ENCODE peak calls at places on chromosomes 1 and 21, in six cellular contexts. L is HCT116; X is pancreas; V is H1; O is CD8-positive, alpha-beta T cell; S is thoracic aorta. Z is an unnamed sample.

GRCh38 chr1:21251773-21252471 is 38.3 kb downstream of the ECE1 start:
- DNase-seq in V (no peak), S (peak; percentile 84), L (peak; percentile 62), X (no peak), O (no peak), Z (no peak)

GRCh38 chr21:34734696-34735095 is 65.9 kb downstream of the CLIC6 start:
- DNase-seq in S (no peak), L (no peak), X (no peak), V (no peak), O (no peak), Z (no peak)

GRCh38 chr1:81128079-81128478 is 672.7 kb upstream of the ADGRL2 start:
- DNase-seq in O (no peak), V (no peak), X (no peak), S (no peak), L (no peak), Z (no peak)

GRCh38 chr1:155636397-155637153 is 26.6 kb downstream of the MSTO1 start:
- DNase-seq in L (no peak), V (no peak), O (no peak), X (no peak), S (no peak), Z (no peak)

GRCh38 chr1:58592521-58593134 is 15.6 kb upstream of the TACSTD2 start:
- DNase-seq in L (no peak), S (peak; percentile 57), O (no peak), V (no peak), X (peak; percentile 95), Z (no peak)

GRCh38 chr1:41735587-41736290 is 183.0 kb downstream of the HIVEP3 start:
- DNase-seq in X (no peak), S (no peak), V (no peak), L (no peak), O (no peak), Z (peak; percentile 69)

GRCh38 chr1:65762081-65762862 is 30.4 kb upstream of the PDE4B start:
- DNase-seq in V (no peak), X (no peak), L (no peak), O (no peak), S (no peak), Z (no peak)

GRCh38 chr1:154264454-154264853 is 8.0 kb upstream of the HAX1 start:
- DNase-seq in X (no peak), O (no peak), S (no peak), L (no peak), V (no peak), Z (no peak)

GRCh38 chr1:67710417-67710816 is 25.4 kb downstream of the GADD45A start:
- DNase-seq in O (no peak), X (no peak), L (no peak), V (no peak), S (peak; percentile 70), Z (no peak)

GRCh38 chr1:17569200-17570139 is 30.0 kb downstream of the ARHGEF10L start:
- DNase-seq in L (peak; percentile 58), S (peak; percentile 89), O (no peak), X (no peak), V (no peak), Z (peak; percentile 54)

GRCh38 chr1:112575154-112575804 is 43.7 kb downstream of the ST7L start:
- DNase-seq in L (peak; percentile 69), X (no peak), V (no peak), S (no peak), O (no peak), Z (no peak)

GRCh38 chr1:23452011-23452411 is 27.5 kb upstream of the TCEA3 start:
- DNase-seq in X (peak; percentile 95), O (peak; percentile 36), L (peak; percentile 24), V (no peak), S (no peak), Z (no peak)

GRCh38 chr1:151851886-151852285 is 1.6 kb downstream of the THEM5 start:
- DNase-seq in V (no peak), O (no peak), L (no peak), S (no peak), X (no peak), Z (no peak)

GRCh38 chr1:70706381-70707173 is 295.5 kb downstream of the CTH start:
- DNase-seq in O (no peak), X (peak; percentile 14), S (no peak), L (no peak), V (peak; percentile 10), Z (no peak)

GRCh38 chr1:72724951-72725863 is 442.9 kb upstream of the NEGR1 start:
- DNase-seq in O (no peak), L (no peak), X (peak; percentile 51), S (no peak), V (peak; percentile 54), Z (no peak)

GRCh38 chr1:115118596-115118995 is 29.3 kb upstream of the TSPAN2 start:
- DNase-seq in X (no peak), S (no peak), L (no peak), O (no peak), V (no peak), Z (no peak)

GRCh38 chr1:201954263-201955008 is 867 bp upstream of the TIMM17A start:
- DNase-seq in S (no peak), X (no peak), O (no peak), V (no peak), L (no peak), Z (no peak)

GRCh38 chr21:31684918-31685317 is 25.4 kb downstream of the SOD1 start:
- DNase-seq in S (no peak), L (no peak), X (no peak), V (no peak), O (no peak), Z (no peak)

GRCh38 chr21:31683029-31683428 is 23.5 kb downstream of the SOD1 start:
- DNase-seq in X (no peak), V (no peak), O (no peak), L (no peak), S (no peak), Z (no peak)

GRCh38 chr21:31678478-31678877 is 19.0 kb downstream of the SOD1 start:
- DNase-seq in X (no peak), V (no peak), L (no peak), S (no peak), O (no peak), Z (no peak)

GRCh38 chr21:31686272-31686913 is 26.9 kb downstream of the SOD1 start:
- DNase-seq in X (no peak), V (no peak), L (no peak), S (no peak), O (no peak), Z (no peak)

DNA sequence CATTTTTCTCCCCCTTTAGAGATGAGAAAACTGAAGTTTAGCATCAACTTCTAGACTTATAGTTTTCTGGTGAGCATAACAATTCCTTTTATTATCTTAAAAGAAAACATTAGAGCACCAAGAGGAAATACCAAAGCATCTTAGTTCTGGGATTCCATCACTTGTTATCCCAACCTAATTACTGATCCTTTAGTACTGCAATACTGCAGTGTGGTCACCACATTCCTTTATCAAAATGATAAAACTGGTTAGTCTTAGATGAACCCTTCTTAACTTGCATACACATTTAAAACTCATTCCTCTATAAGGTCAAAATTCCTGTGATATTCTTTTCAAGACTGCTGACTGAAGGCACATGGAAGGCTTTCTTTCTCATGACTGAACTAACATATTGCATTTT is 23.1 kb downstream of the SOD1 start:
- DNase-seq in O (no peak), X (no peak), S (no peak), L (no peak), V (no peak), Z (no peak)
- TF ChIP-seq CTCF in O (no peak), X (no peak), S (no peak), L (no peak), V (no peak), Z (no peak)

DNA sequence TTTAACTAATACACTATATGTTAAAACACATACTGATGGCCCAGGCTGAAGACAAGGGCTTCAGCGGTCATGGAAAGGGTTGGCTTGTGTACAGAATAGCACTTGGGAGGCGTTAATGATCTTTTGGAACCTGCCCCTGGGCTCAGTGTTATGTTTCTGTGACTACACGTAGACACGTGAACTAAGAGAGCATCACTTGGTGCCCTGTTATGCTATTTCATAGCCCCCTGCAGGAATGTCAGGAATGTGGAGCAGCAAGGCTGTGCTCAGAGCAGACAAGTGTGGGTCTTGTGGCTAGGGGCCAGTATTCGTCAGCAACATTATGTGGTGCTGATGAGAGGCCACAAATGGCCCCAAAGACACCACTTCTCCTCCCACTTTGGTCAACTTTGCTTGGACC is 132.4 kb downstream of the MAP3K21 start:
- DNase-seq in L (no peak), V (no peak), S (no peak), O (no peak), X (no peak), Z (no peak)
- H3K27ac ChIP-seq in L (no peak overlapping the region), V (no peak overlapping the region), S (no peak overlapping the region), O (no peak overlapping the region), X (no peak overlapping the region), Z (no peak overlapping the region)

GRCh38 chr1:228273720-228274451 is 66.0 kb downstream of the OBSCN start:
- DNase-seq in S (no peak), X (peak; percentile 68), L (no peak), V (no peak), O (no peak), Z (no peak)

GRCh38 chr1:228275435-228276342 is 67.8 kb downstream of the OBSCN start:
- DNase-seq in O (peak; percentile 93), L (peak; percentile 34), S (peak; percentile 72), X (peak; percentile 89), V (peak; percentile 73), Z (peak; percentile 81)

GRCh38 chr1:228275154-228275434 is 67.2 kb downstream of the OBSCN start:
- DNase-seq in S (no peak), L (no peak), O (no peak), V (no peak), X (peak; percentile 42), Z (no peak)

GRCh38 chr1:228272831-228273571 is 65.2 kb downstream of the OBSCN start:
- DNase-seq in V (no peak), X (peak; percentile 63), S (no peak), L (no peak), O (no peak), Z (no peak)

GRCh38 chr1:228274452-228275153 is 66.8 kb downstream of the OBSCN start:
- DNase-seq in V (no peak), S (no peak), X (peak; percentile 65), O (no peak), L (no peak), Z (no peak)
- H3K4me3 ChIP-seq in V (no peak overlapping the region), S (peak overlapping the region; percentile 88), X (no peak overlapping the region), O (no peak overlapping the region), L (peak overlapping the region; percentile 72), Z (no peak overlapping the region)

GRCh38 chr21:31511258-31511657 is 148.2 kb upstream of the SOD1 start:
- DNase-seq in S (no peak), O (no peak), L (no peak), V (no peak), X (no peak), Z (no peak)

GRCh38 chr21:31515253-31515652 is 144.2 kb upstream of the SOD1 start:
- DNase-seq in O (no peak), L (no peak), S (no peak), X (no peak), V (no peak), Z (no peak)

GRCh38 chr21:31518580-31518979 is 140.9 kb upstream of the SOD1 start:
- DNase-seq in V (no peak), S (no peak), X (no peak), O (no peak), L (no peak), Z (no peak)

GRCh38 chr21:31517664-31518402 is 141.7 kb upstream of the SOD1 start:
- DNase-seq in X (no peak), V (no peak), L (no peak), S (no peak), O (no peak), Z (no peak)

DNA sequence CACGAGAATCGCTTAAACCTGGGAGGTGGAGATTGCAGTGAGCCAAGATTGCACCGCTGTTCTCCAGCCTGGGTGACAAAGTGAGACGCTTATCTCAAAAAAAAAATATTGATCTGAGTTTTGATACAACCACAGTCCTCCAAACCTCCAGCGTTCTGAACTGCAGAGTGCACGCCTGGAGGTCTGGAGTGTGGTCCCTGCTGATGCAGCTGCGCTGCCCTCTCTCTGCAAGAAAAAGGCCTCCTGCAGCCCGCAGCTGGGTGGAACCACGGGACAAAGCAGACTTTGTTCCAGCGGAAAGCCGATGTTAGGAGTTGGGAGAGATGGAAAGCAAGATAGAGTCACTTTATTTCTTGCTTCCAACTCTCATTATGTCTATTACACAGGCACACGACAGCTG is 144.9 kb upstream of the SOD1 start:
- DNase-seq in V (no peak), L (no peak), X (no peak), S (no peak), O (no peak), Z (peak; percentile 41)
- TF ChIP-seq CTCF in V (peak; percentile 23), L (peak; percentile 36), X (no peak), S (no peak), O (no peak), Z (peak; percentile 66)

Z was measured in dorsolateral prefrontal cortex.